ENCODE peak calls at places on chromosomes 11 and 22, in seven cellular contexts. One of them, this sample, is unnamed. For H3F3A and H4K20me1, the result is how much of the 10 kb centered on the place peaks cover.

GRCh38 chr22:45334528-45334927 is 24.8 kb downstream of the FAM118A start:
- DNase-seq in GM23338: no peak
- DNase-seq in SK-N-SH: no peak
- DNase-seq in PC-3: no peak
- DNase-seq in neural progenitor cell: no peak
- DNase-seq in GM23248: no peak
- DNase-seq in MM.1S: no peak
- DNase-seq in this sample: no peak

GRCh38 chr11:62124186-62125113 is 639 bp downstream of the INCENP start:
- DNase-seq in GM23338: peak
- DNase-seq in SK-N-SH: peak
- DNase-seq in PC-3: peak
- DNase-seq in neural progenitor cell: peak
- DNase-seq in GM23248: peak
- DNase-seq in MM.1S: peak
- DNase-seq in this sample: peak

GRCh38 chr11:66317322-66317765 is 500 bp upstream of the CD248 start:
- DNase-seq in GM23338: no peak
- DNase-seq in SK-N-SH: peak
- DNase-seq in PC-3: no peak
- DNase-seq in neural progenitor cell: no peak
- DNase-seq in GM23248: peak
- DNase-seq in MM.1S: no peak
- DNase-seq in this sample: no peak

GRCh38 chr11:103961010-103961409 is 75.4 kb upstream of the DDI1 start:
- DNase-seq in GM23338: no peak
- DNase-seq in SK-N-SH: no peak
- DNase-seq in PC-3: peak
- DNase-seq in neural progenitor cell: no peak
- DNase-seq in GM23248: peak
- DNase-seq in MM.1S: no peak
- DNase-seq in this sample: peak

GRCh38 chr11:14420223-14420622 is 61.2 kb upstream of the RRAS2 start:
- DNase-seq in GM23338: peak
- DNase-seq in SK-N-SH: no peak
- DNase-seq in PC-3: no peak
- DNase-seq in neural progenitor cell: no peak
- DNase-seq in GM23248: no peak
- DNase-seq in MM.1S: no peak
- DNase-seq in this sample: no peak

GRCh38 chr22:36298601-36299000 is 45.7 kb downstream of the APOL1 start:
- DNase-seq in GM23338: no peak
- DNase-seq in SK-N-SH: no peak
- DNase-seq in PC-3: no peak
- DNase-seq in neural progenitor cell: no peak
- DNase-seq in GM23248: no peak
- DNase-seq in MM.1S: no peak
- DNase-seq in this sample: no peak

GRCh38 chr11:6531267-6531752 is 34.2 kb downstream of the DNHD1 start:
- DNase-seq in GM23338: peak
- DNase-seq in SK-N-SH: peak
- DNase-seq in PC-3: peak
- DNase-seq in neural progenitor cell: peak
- DNase-seq in GM23248: peak
- DNase-seq in MM.1S: no peak
- DNase-seq in this sample: peak

GRCh38 chr22:19043111-19044085 is 78.8 kb downstream of the DGCR2 start:
- DNase-seq in GM23338: no peak
- DNase-seq in SK-N-SH: no peak
- DNase-seq in PC-3: no peak
- DNase-seq in neural progenitor cell: no peak
- DNase-seq in GM23248: peak
- DNase-seq in MM.1S: no peak
- DNase-seq in this sample: no peak

GRCh38 chr11:31690041-31690440 is 121.1 kb downstream of the PAX6 start:
- DNase-seq in GM23338: no peak
- DNase-seq in SK-N-SH: no peak
- DNase-seq in PC-3: no peak
- DNase-seq in neural progenitor cell: no peak
- DNase-seq in GM23248: peak
- DNase-seq in MM.1S: no peak
- DNase-seq in this sample: no peak

GRCh38 chr11:17002543-17002942 is 11.7 kb downstream of the PLEKHA7 start:
- DNase-seq in GM23338: no peak
- DNase-seq in SK-N-SH: no peak
- DNase-seq in PC-3: no peak
- DNase-seq in neural progenitor cell: no peak
- DNase-seq in GM23248: no peak
- DNase-seq in MM.1S: no peak
- DNase-seq in this sample: no peak

GRCh38 chr11:128174465-128175101 is 412.8 kb downstream of the ETS1 start:
- DNase-seq in GM23338: peak
- DNase-seq in SK-N-SH: no peak
- DNase-seq in PC-3: no peak
- DNase-seq in neural progenitor cell: peak
- DNase-seq in GM23248: peak
- DNase-seq in MM.1S: no peak
- DNase-seq in this sample: no peak

GRCh38 chr22:50731811-50732624 is 6.0 kb upstream of the ACR start:
- DNase-seq in GM23338: peak
- DNase-seq in SK-N-SH: peak
- DNase-seq in PC-3: peak
- DNase-seq in neural progenitor cell: peak
- DNase-seq in GM23248: peak
- DNase-seq in MM.1S: peak
- DNase-seq in this sample: peak

GRCh38 chr11:47646019-47646418 is 3.7 kb upstream of the MTCH2 start:
- DNase-seq in GM23338: no peak
- DNase-seq in SK-N-SH: no peak
- DNase-seq in PC-3: no peak
- DNase-seq in neural progenitor cell: no peak
- DNase-seq in GM23248: no peak
- DNase-seq in MM.1S: no peak
- DNase-seq in this sample: no peak

GRCh38 chr11:106087815-106088435 is 10.5 kb downstream of the AASDHPPT start:
- DNase-seq in GM23338: peak
- DNase-seq in SK-N-SH: peak
- DNase-seq in PC-3: peak
- DNase-seq in neural progenitor cell: peak
- DNase-seq in GM23248: peak
- DNase-seq in MM.1S: peak
- DNase-seq in this sample: peak

GRCh38 chr22:35430897-35431322 is 31.0 kb downstream of the MCM5 start:
- DNase-seq in GM23338: peak
- DNase-seq in SK-N-SH: peak
- DNase-seq in PC-3: peak
- DNase-seq in neural progenitor cell: peak
- DNase-seq in GM23248: peak
- DNase-seq in MM.1S: peak
- DNase-seq in this sample: peak

DNA sequence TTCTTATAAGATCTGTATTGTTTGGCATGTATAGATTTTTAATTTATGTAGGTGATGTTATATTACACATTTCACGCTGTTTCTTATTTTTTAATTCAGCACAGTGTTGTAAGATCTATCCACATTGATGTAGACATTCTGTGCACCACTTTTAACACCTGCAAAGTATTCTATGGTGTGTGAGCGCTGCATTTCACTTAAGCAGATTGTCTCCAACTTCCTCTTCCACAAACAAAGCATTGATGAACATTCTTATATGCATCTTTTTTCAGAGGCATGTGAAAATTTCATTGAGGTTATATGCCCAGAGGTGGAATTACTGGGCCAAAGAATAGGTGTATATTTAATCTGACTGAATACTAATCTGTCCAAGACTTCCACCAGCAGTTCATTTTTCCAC is 3.4 kb upstream of the POU2AF1 start:
- DNase-seq in GM23338: no peak
- DNase-seq in SK-N-SH: no peak
- DNase-seq in PC-3: no peak
- DNase-seq in neural progenitor cell: no peak
- DNase-seq in GM23248: no peak
- DNase-seq in MM.1S: no peak
- DNase-seq in this sample: no peak
- H3F3A ChIP-seq in GM23338: under half
- H3F3A ChIP-seq in SK-N-SH: under half
- H3F3A ChIP-seq in PC-3: under half
- H3F3A ChIP-seq in neural progenitor cell: under half
- H3F3A ChIP-seq in GM23248: under half
- H3F3A ChIP-seq in MM.1S: under half
- H3F3A ChIP-seq in this sample: under half

GRCh38 chr11:78224906-78225420 is 36.2 kb downstream of the USP35 start:
- DNase-seq in GM23338: no peak
- DNase-seq in SK-N-SH: no peak
- DNase-seq in PC-3: no peak
- DNase-seq in neural progenitor cell: no peak
- DNase-seq in GM23248: no peak
- DNase-seq in MM.1S: no peak
- DNase-seq in this sample: no peak
- H4K20me1 ChIP-seq in GM23338: under half
- H4K20me1 ChIP-seq in SK-N-SH: under half
- H4K20me1 ChIP-seq in PC-3: under half
- H4K20me1 ChIP-seq in neural progenitor cell: under half
- H4K20me1 ChIP-seq in GM23248: under half
- H4K20me1 ChIP-seq in MM.1S: under half
- H4K20me1 ChIP-seq in this sample: under half

GRCh38 chr11:5245155-5245554 is 4.5 kb downstream of the HBG1 start:
- DNase-seq in GM23338: no peak
- DNase-seq in SK-N-SH: no peak
- DNase-seq in PC-3: no peak
- DNase-seq in neural progenitor cell: no peak
- DNase-seq in GM23248: no peak
- DNase-seq in MM.1S: no peak
- DNase-seq in this sample: no peak

GRCh38 chr11:5246772-5247478 is 2.7 kb downstream of the HBG1 start:
- DNase-seq in GM23338: no peak
- DNase-seq in SK-N-SH: no peak
- DNase-seq in PC-3: no peak
- DNase-seq in neural progenitor cell: no peak
- DNase-seq in GM23248: peak
- DNase-seq in MM.1S: no peak
- DNase-seq in this sample: no peak

GRCh38 chr11:5242933-5243844 is 6.5 kb downstream of the HBG1 start:
- DNase-seq in GM23338: no peak
- DNase-seq in SK-N-SH: no peak
- DNase-seq in PC-3: no peak
- DNase-seq in neural progenitor cell: no peak
- DNase-seq in GM23248: peak
- DNase-seq in MM.1S: peak
- DNase-seq in this sample: no peak

GRCh38 chr11:5241461-5241860 is 7.2 kb upstream of the HBD start:
- DNase-seq in GM23338: no peak
- DNase-seq in SK-N-SH: no peak
- DNase-seq in PC-3: no peak
- DNase-seq in neural progenitor cell: no peak
- DNase-seq in GM23248: no peak
- DNase-seq in MM.1S: no peak
- DNase-seq in this sample: no peak

DNA sequence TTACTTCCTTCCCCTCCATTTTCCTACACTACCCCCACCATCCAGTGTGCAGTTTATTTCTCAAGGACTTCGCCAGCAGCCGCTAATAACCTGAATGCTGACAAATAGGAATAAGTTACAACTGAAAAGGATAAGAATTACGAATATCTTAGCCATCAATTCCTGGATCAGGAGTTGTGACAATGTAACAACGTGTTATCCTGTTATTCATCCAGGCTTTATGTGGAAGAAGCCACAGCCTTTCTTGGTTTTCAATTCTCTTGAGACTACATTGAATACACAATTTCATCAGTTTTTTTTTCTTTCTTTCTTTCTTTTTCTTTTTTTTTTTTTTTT is 5.8 kb downstream of the HBG1 start:
- DNase-seq in GM23338: no peak
- DNase-seq in SK-N-SH: no peak
- DNase-seq in PC-3: no peak
- DNase-seq in neural progenitor cell: no peak
- DNase-seq in GM23248: no peak
- DNase-seq in MM.1S: no peak
- DNase-seq in this sample: no peak
- H2AFZ ChIP-seq in GM23338: no peak
- H2AFZ ChIP-seq in SK-N-SH: no peak
- H2AFZ ChIP-seq in PC-3: no peak
- H2AFZ ChIP-seq in neural progenitor cell: no peak
- H2AFZ ChIP-seq in GM23248: no peak
- H2AFZ ChIP-seq in MM.1S: no peak
- H2AFZ ChIP-seq in this sample: no peak

GRCh38 chr11:63586451-63587166 is 23.4 kb upstream of the PLAAT2 start:
- DNase-seq in GM23338: no peak
- DNase-seq in SK-N-SH: no peak
- DNase-seq in PC-3: no peak
- DNase-seq in neural progenitor cell: no peak
- DNase-seq in GM23248: no peak
- DNase-seq in MM.1S: no peak
- DNase-seq in this sample: no peak

GRCh38 chr11:63583288-63583687 is 20.1 kb upstream of the PLAAT2 start:
- DNase-seq in GM23338: no peak
- DNase-seq in SK-N-SH: no peak
- DNase-seq in PC-3: no peak
- DNase-seq in neural progenitor cell: peak
- DNase-seq in GM23248: no peak
- DNase-seq in MM.1S: no peak
- DNase-seq in this sample: no peak

GRCh38 chr11:63592975-63593395 is 21.2 kb downstream of the PLAAT3 start:
- DNase-seq in GM23338: peak
- DNase-seq in SK-N-SH: peak
- DNase-seq in PC-3: peak
- DNase-seq in neural progenitor cell: peak
- DNase-seq in GM23248: peak
- DNase-seq in MM.1S: no peak
- DNase-seq in this sample: no peak

GRCh38 chr11:63590024-63590788 is 24.0 kb downstream of the PLAAT3 start:
- DNase-seq in GM23338: no peak
- DNase-seq in SK-N-SH: no peak
- DNase-seq in PC-3: no peak
- DNase-seq in neural progenitor cell: no peak
- DNase-seq in GM23248: no peak
- DNase-seq in MM.1S: no peak
- DNase-seq in this sample: no peak

DNA sequence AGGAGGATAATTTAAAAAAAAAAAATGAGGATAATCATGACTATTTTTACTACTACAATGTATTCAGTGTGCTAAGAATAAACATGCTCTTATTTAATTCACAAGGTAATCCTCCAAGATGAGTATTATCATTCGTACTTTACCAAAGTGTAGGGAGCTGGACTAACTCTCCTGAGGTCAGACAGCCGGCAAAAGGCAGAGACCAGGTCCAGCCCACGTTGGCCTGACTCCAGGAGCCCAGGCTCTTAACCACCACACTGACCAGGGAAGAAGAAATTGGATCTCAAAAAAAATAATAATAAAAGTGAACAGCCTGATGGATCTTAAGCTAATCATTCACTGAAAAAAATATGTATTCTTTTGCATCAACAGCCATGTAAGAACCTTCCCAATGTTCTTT is 25.2 kb downstream of the PLAAT3 start:
- DNase-seq in GM23338: no peak
- DNase-seq in SK-N-SH: no peak
- DNase-seq in PC-3: no peak
- DNase-seq in neural progenitor cell: no peak
- DNase-seq in GM23248: no peak
- DNase-seq in MM.1S: no peak
- DNase-seq in this sample: no peak
- H3F3A ChIP-seq in GM23338: under half
- H3F3A ChIP-seq in SK-N-SH: under half
- H3F3A ChIP-seq in PC-3: under half
- H3F3A ChIP-seq in neural progenitor cell: under half
- H3F3A ChIP-seq in GM23248: under half
- H3F3A ChIP-seq in MM.1S: under half
- H3F3A ChIP-seq in this sample: under half

This sample was measured in PC-9.